ENCODE peak calls at places on chromosomes 2 and 18, in eight cellular contexts. O, U, W, R, B, Z, G and T are unnamed samples.

GRCh38 chr18:24136967-24137373 is 1.9 kb upstream of the CABYR start:
- DNase-seq in O (no peak), U (no peak), W (peak; percentile 66), R (peak; percentile 34), B (no peak), Z (no peak), G (peak; percentile 62), T (no peak)

GRCh38 chr2:24334245-24334633 is 26.1 kb downstream of the ITSN2 start:
- DNase-seq in O (peak; percentile 73), U (no peak), W (peak; percentile 35), R (peak; percentile 60), B (no peak), Z (no peak), G (peak; percentile 72), T (no peak)

GRCh38 chr2:220198911-220199310 is 571.5 kb downstream of the SLC4A3 start:
- DNase-seq in O (peak; percentile 90), U (no peak), W (peak; percentile 83), R (peak; percentile 86), B (no peak), Z (no peak), G (peak; percentile 93), T (no peak)

GRCh38 chr2:96580771-96581170 is 44.2 kb downstream of the ARID5A start:
- DNase-seq in O (no peak), U (no peak), W (peak; percentile 44), R (peak; percentile 22), B (no peak), Z (no peak), G (no peak), T (no peak)

GRCh38 chr2:121232626-121233265 is 52.3 kb downstream of the TFCP2L1 start:
- DNase-seq in O (no peak), U (no peak), W (no peak), R (no peak), B (no peak), Z (no peak), G (no peak), T (no peak)

GRCh38 chr2:219298759-219299371 is 10.3 kb downstream of the PTPRN start:
- DNase-seq in O (peak; percentile 70), U (peak; percentile 95), W (peak; percentile 87), R (peak; percentile 17), B (peak; percentile 93), Z (peak; percentile 85), G (peak; percentile 79), T (peak; percentile 96)

GRCh38 chr2:149221002-149221401 is 109.4 kb upstream of the LYPD6 start:
- DNase-seq in O (no peak), U (no peak), W (no peak), R (no peak), B (no peak), Z (no peak), G (no peak), T (no peak)

GRCh38 chr2:5474716-5475115 is 217.5 kb upstream of the SOX11 start:
- DNase-seq in O (no peak), U (no peak), W (no peak), R (no peak), B (no peak), Z (no peak), G (no peak), T (no peak)

GRCh38 chr2:73969356-73969755 is 15.4 kb upstream of the TET3 start:
- DNase-seq in O (peak; percentile 25), U (no peak), W (no peak), R (no peak), B (no peak), Z (no peak), G (no peak), T (no peak)

GRCh38 chr2:220948579-220948978 is 623.5 kb downstream of the EPHA4 start:
- DNase-seq in O (no peak), U (no peak), W (no peak), R (no peak), B (no peak), Z (no peak), G (no peak), T (no peak)

GRCh38 chr2:191932261-191932660 is 85.4 kb upstream of the CAVIN2 start:
- DNase-seq in O (no peak), U (no peak), W (no peak), R (no peak), B (no peak), Z (no peak), G (no peak), T (no peak)

GRCh38 chr2:180516204-180516603 is 464.2 kb upstream of the UBE2E3 start:
- DNase-seq in O (no peak), U (no peak), W (no peak), R (no peak), B (no peak), Z (no peak), G (no peak), T (no peak)

GRCh38 chr2:141437521-141437920 is 693.3 kb downstream of the LRP1B start:
- DNase-seq in O (no peak), U (no peak), W (no peak), R (no peak), B (no peak), Z (no peak), G (no peak), T (no peak)

GRCh38 chr2:163600801-163601200 is 135.0 kb downstream of the FIGN start:
- DNase-seq in O (no peak), U (no peak), W (peak; percentile 50), R (no peak), B (no peak), Z (no peak), G (no peak), T (no peak)

GRCh38 chr2:163602196-163602595 is 133.6 kb downstream of the FIGN start:
- DNase-seq in O (no peak), U (no peak), W (no peak), R (no peak), B (no peak), Z (no peak), G (no peak), T (no peak)

GRCh38 chr2:163606878-163607277 is 128.9 kb downstream of the FIGN start:
- DNase-seq in O (no peak), U (no peak), W (peak; percentile 16), R (no peak), B (no peak), Z (no peak), G (no peak), T (no peak)

GRCh38 chr2:163604941-163605555 is 130.8 kb downstream of the FIGN start:
- DNase-seq in O (peak; percentile 65), U (no peak), W (peak; percentile 48), R (peak; percentile 65), B (no peak), Z (no peak), G (peak; percentile 58), T (no peak)

DNA sequence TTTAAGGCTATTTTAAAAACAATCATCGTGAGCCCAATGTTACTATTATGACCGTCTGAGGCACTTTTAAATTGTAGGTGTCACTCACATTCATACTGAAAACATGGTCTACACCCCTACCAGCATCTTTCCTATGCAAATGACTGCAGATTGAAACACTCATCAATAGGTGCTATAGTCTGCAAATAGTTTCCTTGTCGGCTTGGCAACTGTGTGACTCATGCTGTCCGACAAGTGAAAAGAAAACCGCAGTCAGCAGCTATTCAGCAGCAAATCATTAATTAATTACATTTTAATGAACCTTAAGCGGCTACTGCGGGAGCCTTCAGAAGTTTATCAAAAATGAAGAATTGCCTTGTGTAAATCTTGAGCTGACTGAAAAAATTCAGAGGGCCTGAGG is 134.4 kb downstream of the FIGN start:
- DNase-seq in O (no peak), U (no peak), W (no peak), R (peak; percentile 88), B (no peak), Z (no peak), G (peak; percentile 28), T (no peak)
- TF ChIP-seq CTCF in O (no peak), U (no peak), W (no peak), R (no peak), B (no peak), Z (no peak), G (no peak), T (no peak)

GRCh38 chr2:189799030-189799331 is 14.7 kb downstream of the PMS1 start:
- DNase-seq in O (no peak), U (no peak), W (no peak), R (no peak), B (no peak), Z (no peak), G (no peak), T (no peak)

GRCh38 chr2:189802396-189802912 is 18.2 kb downstream of the PMS1 start:
- DNase-seq in O (no peak), U (no peak), W (no peak), R (no peak), B (no peak), Z (no peak), G (no peak), T (no peak)

GRCh38 chr2:189797902-189798301 is 13.7 kb downstream of the PMS1 start:
- DNase-seq in O (no peak), U (no peak), W (no peak), R (no peak), B (no peak), Z (no peak), G (no peak), T (no peak)

GRCh38 chr2:189799531-189799930 is 15.3 kb downstream of the PMS1 start:
- DNase-seq in O (peak; percentile 69), U (no peak), W (peak; percentile 59), R (peak; percentile 75), B (no peak), Z (no peak), G (peak; percentile 76), T (no peak)

GRCh38 chr2:189798312-189799029 is 14.2 kb downstream of the PMS1 start:
- DNase-seq in O (peak; percentile 71), U (no peak), W (peak; percentile 62), R (peak; percentile 35), B (no peak), Z (no peak), G (peak; percentile 83), T (no peak)
- TF ChIP-seq CTCF in O (peak; percentile 70), U (no peak), W (peak; percentile 74), R (peak; percentile 34), B (peak; percentile 27), Z (peak; percentile 32), G (peak; percentile 53), T (no peak)

GRCh38 chr2:54723300-54724149 is at the start of gene EML6:
- DNase-seq in O (peak; percentile 97), U (peak; percentile 89), W (peak; percentile 99), R (peak; percentile 96), B (peak; percentile 98), Z (peak; percentile 96), G (peak; percentile 97), T (peak; percentile 98)
- TF ChIP-seq CTCF in O (peak; percentile 11), U (no peak), W (peak; percentile 38), R (no peak), B (no peak), Z (no peak), G (peak; percentile 16), T (no peak)

GRCh38 chr2:216803803-216804202 is 56.1 kb downstream of the TNP1 start:
- DNase-seq in O (no peak), U (no peak), W (no peak), R (no peak), B (no peak), Z (no peak), G (no peak), T (no peak)

GRCh38 chr2:216810399-216811160 is 49.3 kb downstream of the TNP1 start:
- DNase-seq in O (no peak), U (no peak), W (no peak), R (no peak), B (no peak), Z (no peak), G (no peak), T (no peak)

GRCh38 chr2:216807861-216808272 is 52.0 kb downstream of the TNP1 start:
- DNase-seq in O (peak; percentile 34), U (no peak), W (no peak), R (peak; percentile 78), B (no peak), Z (no peak), G (no peak), T (no peak)

GRCh38 chr2:216804357-216805350 is 55.2 kb downstream of the TNP1 start:
- DNase-seq in O (no peak), U (no peak), W (peak; percentile 46), R (no peak), B (no peak), Z (no peak), G (peak; percentile 46), T (no peak)

GRCh38 chr2:216808805-216809425 is 50.9 kb downstream of the TNP1 start:
- DNase-seq in O (no peak), U (no peak), W (no peak), R (no peak), B (no peak), Z (no peak), G (no peak), T (no peak)
- TF ChIP-seq CTCF in O (no peak), U (no peak), W (no peak), R (no peak), B (no peak), Z (no peak), G (no peak), T (no peak)